ENCODE peak calls at places on chromosomes 4 and X, in eight cellular contexts. One of them, this sample, is unnamed.

GRCh38 chrX:154019633-154020499 is at the start of gene IRAK1:
- DNase-seq in T follicular helper cell: peak; percentile 24
- DNase-seq in lower leg skin: no peak
- DNase-seq in left colon: no peak
- DNase-seq in AG04450: no peak
- DNase-seq in activated CD8-positive, alpha-beta memory T cell treated with anti-CD3 and anti-CD28 coated beads, Interleukin-2, amount 50 U/mL, for 4 hours: peak; percentile 57
- DNase-seq in T-helper 2 cell: peak; percentile 37
- DNase-seq in NCI-H2227 treated with DMSO at 0.1 percent for 48 hours: peak; percentile 22
- DNase-seq in this sample: peak; percentile 48

GRCh38 chrX:103629295-103630170 is 758 bp downstream of the TCEAL1 start:
- DNase-seq in AG04450: peak; percentile 20
- DNase-seq in T-helper 2 cell: no peak
- DNase-seq in lower leg skin: peak; percentile 89
- DNase-seq in left colon: peak; percentile 61
- DNase-seq in activated CD8-positive, alpha-beta memory T cell treated with anti-CD3 and anti-CD28 coated beads, Interleukin-2, amount 50 U/mL, for 4 hours: peak; percentile 23
- DNase-seq in T follicular helper cell: no peak
- DNase-seq in NCI-H2227 treated with DMSO at 0.1 percent for 48 hours: peak; percentile 84
- DNase-seq in this sample: peak; percentile 80

GRCh38 chrX:134502686-134503085 is 42.7 kb downstream of the HPRT1 start:
- DNase-seq in left colon: no peak
- DNase-seq in activated CD8-positive, alpha-beta memory T cell treated with anti-CD3 and anti-CD28 coated beads, Interleukin-2, amount 50 U/mL, for 4 hours: no peak
- DNase-seq in NCI-H2227 treated with DMSO at 0.1 percent for 48 hours: no peak
- DNase-seq in AG04450: no peak
- DNase-seq in lower leg skin: no peak
- DNase-seq in T follicular helper cell: no peak
- DNase-seq in T-helper 2 cell: no peak
- DNase-seq in this sample: no peak

GRCh38 chr4:122930877-122931276 is 8.5 kb upstream of the NUDT6 start:
- DNase-seq in T-helper 2 cell: no peak
- DNase-seq in activated CD8-positive, alpha-beta memory T cell treated with anti-CD3 and anti-CD28 coated beads, Interleukin-2, amount 50 U/mL, for 4 hours: no peak
- DNase-seq in T follicular helper cell: no peak
- DNase-seq in AG04450: no peak
- DNase-seq in left colon: no peak
- DNase-seq in lower leg skin: no peak
- DNase-seq in NCI-H2227 treated with DMSO at 0.1 percent for 48 hours: peak; percentile 7
- DNase-seq in this sample: no peak

GRCh38 chr4:2906218-2906617 is 57.0 kb downstream of the NOP14 start:
- DNase-seq in lower leg skin: no peak
- DNase-seq in AG04450: no peak
- DNase-seq in left colon: no peak
- DNase-seq in T-helper 2 cell: no peak
- DNase-seq in NCI-H2227 treated with DMSO at 0.1 percent for 48 hours: no peak
- DNase-seq in T follicular helper cell: no peak
- DNase-seq in activated CD8-positive, alpha-beta memory T cell treated with anti-CD3 and anti-CD28 coated beads, Interleukin-2, amount 50 U/mL, for 4 hours: no peak
- DNase-seq in this sample: no peak

GRCh38 chr4:77921701-77922100 is 59.1 kb downstream of the MRPL1 start:
- DNase-seq in T-helper 2 cell: no peak
- DNase-seq in lower leg skin: no peak
- DNase-seq in AG04450: peak; percentile 75
- DNase-seq in NCI-H2227 treated with DMSO at 0.1 percent for 48 hours: no peak
- DNase-seq in activated CD8-positive, alpha-beta memory T cell treated with anti-CD3 and anti-CD28 coated beads, Interleukin-2, amount 50 U/mL, for 4 hours: no peak
- DNase-seq in left colon: no peak
- DNase-seq in T follicular helper cell: no peak
- DNase-seq in this sample: no peak

GRCh38 chr4:93730760-93731159 is 97.8 kb upstream of the ATOH1 start:
- DNase-seq in activated CD8-positive, alpha-beta memory T cell treated with anti-CD3 and anti-CD28 coated beads, Interleukin-2, amount 50 U/mL, for 4 hours: no peak
- DNase-seq in NCI-H2227 treated with DMSO at 0.1 percent for 48 hours: no peak
- DNase-seq in left colon: no peak
- DNase-seq in lower leg skin: no peak
- DNase-seq in AG04450: no peak
- DNase-seq in T-helper 2 cell: no peak
- DNase-seq in T follicular helper cell: no peak
- DNase-seq in this sample: no peak

GRCh38 chr4:144531841-144532240 is 114.1 kb upstream of the HHIP start:
- DNase-seq in left colon: no peak
- DNase-seq in T follicular helper cell: no peak
- DNase-seq in NCI-H2227 treated with DMSO at 0.1 percent for 48 hours: no peak
- DNase-seq in lower leg skin: no peak
- DNase-seq in activated CD8-positive, alpha-beta memory T cell treated with anti-CD3 and anti-CD28 coated beads, Interleukin-2, amount 50 U/mL, for 4 hours: no peak
- DNase-seq in T-helper 2 cell: no peak
- DNase-seq in AG04450: no peak
- DNase-seq in this sample: no peak

GRCh38 chr4:26048378-26048882 is 134.4 kb downstream of the SMIM20 start:
- DNase-seq in AG04450: peak; percentile 74
- DNase-seq in left colon: peak; percentile 40
- DNase-seq in activated CD8-positive, alpha-beta memory T cell treated with anti-CD3 and anti-CD28 coated beads, Interleukin-2, amount 50 U/mL, for 4 hours: no peak
- DNase-seq in lower leg skin: peak; percentile 92
- DNase-seq in T follicular helper cell: no peak
- DNase-seq in T-helper 2 cell: no peak
- DNase-seq in NCI-H2227 treated with DMSO at 0.1 percent for 48 hours: no peak
- DNase-seq in this sample: peak; percentile 81

GRCh38 chr4:69858683-69859082 is 1.3 kb downstream of the SULT1E1 start:
- DNase-seq in activated CD8-positive, alpha-beta memory T cell treated with anti-CD3 and anti-CD28 coated beads, Interleukin-2, amount 50 U/mL, for 4 hours: no peak
- DNase-seq in lower leg skin: no peak
- DNase-seq in T-helper 2 cell: no peak
- DNase-seq in left colon: no peak
- DNase-seq in AG04450: no peak
- DNase-seq in NCI-H2227 treated with DMSO at 0.1 percent for 48 hours: no peak
- DNase-seq in T follicular helper cell: no peak
- DNase-seq in this sample: no peak

GRCh38 chrX:72258174-72258573 is 18.9 kb downstream of the RPS4X start:
- DNase-seq in activated CD8-positive, alpha-beta memory T cell treated with anti-CD3 and anti-CD28 coated beads, Interleukin-2, amount 50 U/mL, for 4 hours: no peak
- DNase-seq in AG04450: peak; percentile 57
- DNase-seq in NCI-H2227 treated with DMSO at 0.1 percent for 48 hours: no peak
- DNase-seq in T-helper 2 cell: no peak
- DNase-seq in T follicular helper cell: no peak
- DNase-seq in lower leg skin: no peak
- DNase-seq in left colon: no peak
- DNase-seq in this sample: no peak

GRCh38 chr4:4569036-4569435 is 27.2 kb upstream of the STX18 start:
- DNase-seq in T-helper 2 cell: no peak
- DNase-seq in T follicular helper cell: no peak
- DNase-seq in left colon: no peak
- DNase-seq in lower leg skin: no peak
- DNase-seq in activated CD8-positive, alpha-beta memory T cell treated with anti-CD3 and anti-CD28 coated beads, Interleukin-2, amount 50 U/mL, for 4 hours: no peak
- DNase-seq in NCI-H2227 treated with DMSO at 0.1 percent for 48 hours: no peak
- DNase-seq in AG04450: no peak
- DNase-seq in this sample: no peak